ENCODE peak calls at places on chromosomes 13 and 19, in nine cellular contexts. N, T, C, I, B, O, Z, W and J are unnamed samples.

GRCh38 chr13:107803822-107804495 is 411.4 kb downstream of the LIG4 start:
- DNase-seq in N (no peak), T (no peak), C (no peak), I (no peak), B (no peak), O (no peak), Z (no peak), W (no peak), J (no peak)

GRCh38 chr13:37716796-37717195 is 118.2 kb upstream of the POSTN start:
- DNase-seq in N (no peak), T (no peak), C (no peak), I (no peak), B (no peak), O (no peak), Z (no peak), W (no peak), J (no peak)

GRCh38 chr19:3656073-3656746 is 29.6 kb upstream of the CACTIN start:
- DNase-seq in N (no peak), T (no peak), C (no peak), I (peak), B (no peak), O (no peak), Z (no peak), W (no peak), J (no peak)

GRCh38 chr19:16327911-16328823 is 3.5 kb downstream of the KLF2 start:
- DNase-seq in N (peak), T (peak), C (peak), I (no peak), B (peak), O (peak), Z (no peak), W (peak), J (no peak)

GRCh38 chr13:27138457-27139093 is 33.0 kb downstream of the USP12 start:
- DNase-seq in N (no peak), T (no peak), C (no peak), I (no peak), B (no peak), O (no peak), Z (no peak), W (no peak), J (no peak)

GRCh38 chr13:30346159-30346788 is 38.9 kb upstream of the KATNAL1 start:
- DNase-seq in N (no peak), T (no peak), C (no peak), I (no peak), B (no peak), O (peak), Z (no peak), W (no peak), J (no peak)

GRCh38 chr13:31522431-31522830 is 216.9 kb upstream of the RXFP2 start:
- DNase-seq in N (no peak), T (no peak), C (no peak), I (no peak), B (no peak), O (no peak), Z (no peak), W (no peak), J (no peak)

GRCh38 chr19:40348961-40349507 is 539 bp downstream of the PLD3 start:
- DNase-seq in N (no peak), T (no peak), C (no peak), I (no peak), B (no peak), O (no peak), Z (peak), W (no peak), J (no peak)

GRCh38 chr13:75541287-75541686 is 3.6 kb upstream of the COMMD6 start:
- DNase-seq in N (no peak), T (no peak), C (no peak), I (no peak), B (no peak), O (no peak), Z (no peak), W (no peak), J (no peak)

GRCh38 chr13:42054798-42055499 is 6.5 kb downstream of the DGKH start:
- DNase-seq in N (no peak), T (no peak), C (no peak), I (no peak), B (no peak), O (no peak), Z (no peak), W (no peak), J (no peak)

GRCh38 chr19:58154287-58154678 is 3.7 kb upstream of the ZNF329 start:
- DNase-seq in N (peak), T (peak), C (peak), I (peak), B (no peak), O (no peak), Z (no peak), W (peak), J (peak)

GRCh38 chr19:4555657-4556561 is 3.6 kb downstream of the SEMA6B start:
- DNase-seq in N (no peak), T (no peak), C (no peak), I (no peak), B (no peak), O (no peak), Z (peak), W (no peak), J (no peak)

GRCh38 chr19:15517778-15518177 is 9.5 kb downstream of the CYP4F22 start:
- DNase-seq in N (no peak), T (no peak), C (no peak), I (no peak), B (no peak), O (no peak), Z (no peak), W (no peak), J (no peak)

GRCh38 chr19:4208385-4209094 is 20.8 kb upstream of the EBI3 start:
- DNase-seq in N (no peak), T (no peak), C (no peak), I (peak), B (no peak), O (no peak), Z (peak), W (no peak), J (no peak)

GRCh38 chr13:42266464-42266863 is 5.5 kb upstream of the AKAP11 start:
- DNase-seq in N (no peak), T (no peak), C (no peak), I (no peak), B (no peak), O (no peak), Z (no peak), W (no peak), J (no peak)

GRCh38 chr13:39897636-39898035 is 242.2 kb downstream of the COG6 start:
- DNase-seq in N (no peak), T (no peak), C (no peak), I (no peak), B (no peak), O (no peak), Z (no peak), W (no peak), J (no peak)

GRCh38 chr13:110216403-110217041 is 90.4 kb downstream of the COL4A1 start:
- DNase-seq in N (peak), T (no peak), C (no peak), I (no peak), B (no peak), O (no peak), Z (no peak), W (no peak), J (no peak)

GRCh38 chr13:20968745-20969144 is 66.2 kb upstream of the XPO4 start:
- DNase-seq in N (no peak), T (no peak), C (no peak), I (no peak), B (no peak), O (no peak), Z (no peak), W (no peak), J (no peak)

GRCh38 chr13:57631607-57632275 is at the start of gene PCDH17:
- DNase-seq in N (peak), T (no peak), C (peak), I (no peak), B (peak), O (no peak), Z (no peak), W (peak), J (no peak)

GRCh38 chr19:6868341-6868740 is 19.0 kb upstream of the ADGRE1 start:
- DNase-seq in N (no peak), T (peak), C (no peak), I (no peak), B (no peak), O (no peak), Z (no peak), W (no peak), J (no peak)

GRCh38 chr19:3310280-3310679 is 56.1 kb upstream of the NFIC start:
- DNase-seq in N (no peak), T (no peak), C (no peak), I (no peak), B (no peak), O (no peak), Z (no peak), W (no peak), J (no peak)

GRCh38 chr13:59746291-59746962 is 417.3 kb downstream of the DIAPH3 start:
- DNase-seq in N (no peak), T (no peak), C (no peak), I (no peak), B (no peak), O (no peak), Z (no peak), W (no peak), J (no peak)

GRCh38 chr13:42022796-42023493 is 25.5 kb upstream of the DGKH start:
- DNase-seq in N (no peak), T (no peak), C (no peak), I (no peak), B (no peak), O (no peak), Z (no peak), W (no peak), J (no peak)

GRCh38 chr13:77729502-77730221 is 32.2 kb downstream of the SLAIN1 start:
- DNase-seq in N (no peak), T (no peak), C (no peak), I (peak), B (no peak), O (no peak), Z (no peak), W (no peak), J (no peak)

GRCh38 chr13:65217459-65217858 is 2012.7 kb downstream of the PCDH9 start:
- DNase-seq in N (no peak), T (no peak), C (no peak), I (no peak), B (no peak), O (no peak), Z (no peak), W (no peak), J (no peak)

GRCh38 chr19:43476606-43477005 is 11.2 kb upstream of the LYPD3 start:
- DNase-seq in N (no peak), T (no peak), C (no peak), I (no peak), B (no peak), O (no peak), Z (no peak), W (no peak), J (no peak)

GRCh38 chr13:21218351-21219043 is 42.0 kb downstream of the MRPL57 start:
- DNase-seq in N (no peak), T (no peak), C (no peak), I (no peak), B (no peak), O (no peak), Z (no peak), W (no peak), J (no peak)

GRCh38 chr13:113973218-113974164 is at the start of gene C13orf46:
- DNase-seq in N (peak), T (peak), C (no peak), I (no peak), B (peak), O (no peak), Z (no peak), W (peak), J (no peak)

GRCh38 chr19:5934779-5935472 is 20.9 kb downstream of the CAPS start:
- DNase-seq in N (no peak), T (no peak), C (no peak), I (no peak), B (peak), O (no peak), Z (no peak), W (peak), J (no peak)

GRCh38 chr19:23287620-23288019 is 37.4 kb upstream of the ZNF724 start:
- DNase-seq in N (no peak), T (no peak), C (no peak), I (no peak), B (no peak), O (no peak), Z (no peak), W (no peak), J (no peak)

GRCh38 chr13:37959284-37959683 is 89.7 kb upstream of the TRPC4 start:
- DNase-seq in N (no peak), T (no peak), C (no peak), I (no peak), B (no peak), O (no peak), Z (no peak), W (no peak), J (no peak)

GRCh38 chr19:51098366-51099069 is 9.7 kb downstream of the CTU1 start:
- DNase-seq in N (no peak), T (peak), C (peak), I (no peak), B (peak), O (no peak), Z (no peak), W (peak), J (no peak)

GRCh38 chr13:108328848-108329247 is 59.3 kb downstream of the TNFSF13B start:
- DNase-seq in N (no peak), T (no peak), C (no peak), I (no peak), B (no peak), O (no peak), Z (no peak), W (no peak), J (no peak)

GRCh38 chr13:68584776-68585175 is 1354.6 kb upstream of the PCDH9 start:
- DNase-seq in N (no peak), T (no peak), C (no peak), I (no peak), B (no peak), O (no peak), Z (no peak), W (no peak), J (no peak)

GRCh38 chr19:19526581-19527370 is 1.9 kb upstream of the YJEFN3 start:
- DNase-seq in N (no peak), T (no peak), C (no peak), I (no peak), B (no peak), O (no peak), Z (no peak), W (no peak), J (no peak)

GRCh38 chr19:34172661-34173144 is 399 bp downstream of the LSM14A start:
- DNase-seq in N (no peak), T (peak), C (no peak), I (no peak), B (peak), O (peak), Z (no peak), W (peak), J (peak)

GRCh38 chr19:46625731-46626130 is 842 bp upstream of the PTGIR start:
- DNase-seq in N (no peak), T (no peak), C (peak), I (no peak), B (no peak), O (no peak), Z (no peak), W (no peak), J (no peak)

GRCh38 chr19:46626441-46626840 is 1.6 kb upstream of the PTGIR start:
- DNase-seq in N (no peak), T (no peak), C (no peak), I (no peak), B (no peak), O (no peak), Z (no peak), W (no peak), J (no peak)

GRCh38 chr19:46622118-46622446 is 2.8 kb downstream of the PTGIR start:
- DNase-seq in N (no peak), T (no peak), C (no peak), I (no peak), B (peak), O (no peak), Z (no peak), W (no peak), J (no peak)

GRCh38 chr19:46623915-46624502 is 880 bp downstream of the PTGIR start:
- DNase-seq in N (peak), T (no peak), C (no peak), I (no peak), B (peak), O (no peak), Z (no peak), W (no peak), J (no peak)

GRCh38 chr19:46624958-46625661 is at the start of gene PTGIR:
- DNase-seq in N (peak), T (no peak), C (peak), I (peak), B (no peak), O (peak), Z (no peak), W (peak), J (no peak)
- H3K4me3 ChIP-seq in N (peak), T (peak), C (peak), I (no peak), B (peak), O (peak), Z (no peak), W (peak), J (no peak)

GRCh38 chr19:49016067-49016839 is 638 bp downstream of the LHB start:
- DNase-seq in N (no peak), T (no peak), C (no peak), I (no peak), B (no peak), O (no peak), Z (no peak), W (no peak), J (no peak)

GRCh38 chr19:49017041-49017665 is at the start of gene LHB:
- DNase-seq in N (no peak), T (no peak), C (no peak), I (no peak), B (no peak), O (no peak), Z (no peak), W (no peak), J (no peak)

GRCh38 chr19:49019242-49019932 is 2.5 kb upstream of the LHB start:
- DNase-seq in N (no peak), T (peak), C (peak), I (peak), B (peak), O (peak), Z (peak), W (peak), J (no peak)

GRCh38 chr19:49020342-49020741 is 3.5 kb upstream of the LHB start:
- DNase-seq in N (no peak), T (no peak), C (no peak), I (peak), B (no peak), O (no peak), Z (peak), W (no peak), J (no peak)

GRCh38 chr19:49017666-49018351 is 918 bp upstream of the LHB start:
- DNase-seq in N (no peak), T (peak), C (peak), I (peak), B (peak), O (peak), Z (peak), W (peak), J (no peak)
- H3K27ac ChIP-seq in N (no peak), T (no peak), C (no peak), I (peak), B (no peak), O (peak), Z (no peak), W (no peak), J (no peak)

GRCh38 chr13:91111476-91112190 is 235.9 kb upstream of the MIR17HG start:
- DNase-seq in N (no peak), T (no peak), C (no peak), I (no peak), B (no peak), O (no peak), Z (no peak), W (no peak), J (no peak)
- TF ChIP-seq CTCF in N (no peak), T (no peak), C (no peak), I (peak), B (no peak), O (no peak), Z (peak), W (no peak), J (no peak)

GRCh38 chr19:30812099-30812684 is 440.0 kb downstream of the ZNF536 start:
- DNase-seq in N (no peak), T (no peak), C (no peak), I (no peak), B (no peak), O (no peak), Z (no peak), W (no peak), J (no peak)
- H3K4me3 ChIP-seq in N (no peak), T (no peak), C (no peak), I (no peak), B (no peak), O (no peak), Z (no peak), W (no peak), J (no peak)

DNA sequence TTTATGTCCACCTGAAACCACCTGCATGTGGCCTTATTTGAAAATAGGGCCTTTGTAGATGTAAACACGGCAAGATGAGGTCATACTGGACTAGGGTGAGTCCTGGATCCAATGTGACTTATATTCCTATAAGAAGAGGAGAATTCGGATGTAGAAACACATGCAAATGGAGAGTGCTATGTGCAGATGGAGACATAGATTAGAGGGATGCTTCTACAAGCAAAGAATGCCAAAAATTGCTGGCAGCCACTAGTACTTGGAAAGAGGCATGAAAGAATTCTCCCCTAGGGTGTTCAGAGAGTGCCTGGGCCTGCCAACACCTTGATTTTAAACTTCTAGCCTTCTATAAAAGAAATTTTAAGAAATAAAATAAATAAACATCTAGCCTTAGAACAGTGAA is 226.1 kb downstream of the RFC3 start:
- DNase-seq in N (no peak), T (no peak), C (no peak), I (no peak), B (no peak), O (no peak), Z (no peak), W (no peak), J (no peak)
- H3K27ac ChIP-seq in N (no peak), T (no peak), C (no peak), I (no peak), B (no peak), O (no peak), Z (no peak), W (no peak), J (no peak)

GRCh38 chr13:49234741-49235140 is 13.0 kb upstream of the CDADC1 start:
- DNase-seq in N (no peak), T (no peak), C (no peak), I (no peak), B (no peak), O (no peak), Z (no peak), W (no peak), J (no peak)

GRCh38 chr13:49235856-49236431 is 11.8 kb upstream of the CDADC1 start:
- DNase-seq in N (no peak), T (no peak), C (no peak), I (no peak), B (no peak), O (no peak), Z (no peak), W (no peak), J (no peak)

GRCh38 chr13:49238621-49239020 is 9.1 kb upstream of the CDADC1 start:
- DNase-seq in N (no peak), T (no peak), C (no peak), I (no peak), B (no peak), O (no peak), Z (no peak), W (no peak), J (no peak)

GRCh38 chr13:49241296-49241695 is 6.4 kb upstream of the CDADC1 start:
- DNase-seq in N (no peak), T (no peak), C (no peak), I (no peak), B (no peak), O (no peak), Z (no peak), W (no peak), J (no peak)

GRCh38 chr13:49240017-49240416 is 7.7 kb upstream of the CDADC1 start:
- DNase-seq in N (no peak), T (no peak), C (no peak), I (peak), B (no peak), O (no peak), Z (peak), W (no peak), J (no peak)
- TF ChIP-seq CTCF in N (peak), T (peak), C (peak), I (peak), B (no peak), O (peak), Z (peak), W (peak), J (no peak)

GRCh38 chr19:10752913-10753285 is 35.0 kb downstream of the DNM2 start:
- DNase-seq in N (no peak), T (no peak), C (no peak), I (no peak), B (no peak), O (no peak), Z (no peak), W (no peak), J (no peak)
- H3K4me3 ChIP-seq in N (no peak), T (no peak), C (no peak), I (no peak), B (no peak), O (no peak), Z (no peak), W (no peak), J (no peak)

DNA sequence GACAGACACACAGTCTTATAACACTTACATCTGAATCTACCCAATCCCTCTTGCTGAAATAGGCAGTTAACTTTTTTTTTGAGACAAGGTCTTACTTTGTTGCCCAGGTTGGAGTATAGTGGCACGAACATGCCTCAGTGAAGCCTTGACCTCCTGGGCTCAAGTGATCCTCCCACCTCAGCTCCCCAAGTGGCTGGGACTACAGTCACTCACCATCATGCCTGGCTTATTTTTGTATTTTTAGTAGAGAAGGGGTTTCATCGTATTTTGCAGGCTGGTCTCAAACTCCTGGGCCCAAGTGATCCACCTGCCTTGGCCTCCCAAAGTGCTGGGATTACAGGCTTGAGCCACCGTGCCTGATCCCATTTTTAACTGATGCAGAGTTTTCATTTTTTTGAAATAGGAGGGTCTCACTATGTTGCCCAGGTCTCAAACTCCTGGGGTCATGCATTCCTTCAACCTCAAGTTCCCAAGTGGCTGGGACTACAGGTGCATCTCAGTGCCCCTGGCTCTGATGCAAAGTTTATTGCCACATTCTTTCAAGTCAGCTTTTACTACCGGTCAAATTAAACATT is 7.6 kb downstream of the ELF1 start:
- DNase-seq in N (no peak), T (no peak), C (no peak), I (no peak), B (no peak), O (no peak), Z (no peak), W (no peak), J (no peak)
- H3K27ac ChIP-seq in N (no peak), T (no peak), C (no peak), I (no peak), B (no peak), O (no peak), Z (no peak), W (no peak), J (no peak)